ENCODE peak calls at places on chromosomes 1 and 21, in six cellular contexts. Y is pancreas; J is breast epithelium; F is HCT116; R is naive thymus-derived CD4-positive, alpha-beta T cell; E is esophagus squamous epithelium. K is an unnamed sample. For H3K27me3, the result is how much of the 10 kb centered on the place peaks cover.

GRCh38 chr21:35578831-35579470 is 481.4 kb downstream of the SETD4 start:
- DNase-seq in Y (no peak), J (no peak), F (no peak), R (no peak), E (no peak), K (no peak)

GRCh38 chr1:58785424-58786058 is 1.7 kb upstream of the JUN start:
- DNase-seq in Y (peak), J (peak), F (no peak), R (peak), E (no peak), K (no peak)

GRCh38 chr1:99681583-99681982 is 35.7 kb downstream of the PALMD start:
- DNase-seq in Y (no peak), J (no peak), F (no peak), R (no peak), E (no peak), K (no peak)

GRCh38 chr1:244271909-244272308 is 179.8 kb downstream of the ADSS2 start:
- DNase-seq in Y (no peak), J (no peak), F (no peak), R (no peak), E (no peak), K (no peak)

GRCh38 chr1:183841550-183841949 is 36.6 kb downstream of the RGL1 start:
- DNase-seq in Y (no peak), J (no peak), F (no peak), R (no peak), E (no peak), K (no peak)

GRCh38 chr1:62436039-62436465 is 797 bp upstream of the USP1 start:
- DNase-seq in Y (peak), J (no peak), F (no peak), R (peak), E (no peak), K (no peak)

GRCh38 chr21:43681650-43682049 is 22.3 kb downstream of the RRP1B start:
- DNase-seq in Y (no peak), J (no peak), F (no peak), R (no peak), E (no peak), K (no peak)

GRCh38 chr1:121546830-121547680 is 362.3 kb downstream of the SRGAP2C start:
- DNase-seq in Y (no peak), J (no peak), F (no peak), R (no peak), E (no peak), K (peak)

GRCh38 chr1:43421396-43421795 is 31.7 kb downstream of the SZT2 start:
- DNase-seq in Y (no peak), J (no peak), F (no peak), R (no peak), E (no peak), K (no peak)

GRCh38 chr1:206814716-206815341 is 42.5 kb upstream of the IL10 start:
- DNase-seq in Y (no peak), J (no peak), F (no peak), R (no peak), E (no peak), K (peak)

GRCh38 chr1:166839600-166840308 is 479 bp downstream of the POGK start:
- DNase-seq in Y (peak), J (peak), F (no peak), R (peak), E (no peak), K (no peak)

GRCh38 chr1:116514708-116515525 is 55.9 kb downstream of the CD58 start:
- DNase-seq in Y (no peak), J (no peak), F (no peak), R (peak), E (no peak), K (no peak)

GRCh38 chr21:32257952-32258785 is 20.7 kb downstream of the MIS18A start:
- DNase-seq in Y (peak), J (peak), F (peak), R (peak), E (no peak), K (no peak)

GRCh38 chr1:212713465-212714136 is 14.0 kb upstream of the BATF3 start:
- DNase-seq in Y (no peak), J (no peak), F (no peak), R (no peak), E (no peak), K (no peak)

GRCh38 chr1:202796670-202797069 is 11.6 kb downstream of the KDM5B start:
- DNase-seq in Y (no peak), J (no peak), F (no peak), R (no peak), E (no peak), K (no peak)
- H3K27me3 ChIP-seq in Y (under half), J (under half), F (under half), R (under half), E (under half), K (under half)

DNA sequence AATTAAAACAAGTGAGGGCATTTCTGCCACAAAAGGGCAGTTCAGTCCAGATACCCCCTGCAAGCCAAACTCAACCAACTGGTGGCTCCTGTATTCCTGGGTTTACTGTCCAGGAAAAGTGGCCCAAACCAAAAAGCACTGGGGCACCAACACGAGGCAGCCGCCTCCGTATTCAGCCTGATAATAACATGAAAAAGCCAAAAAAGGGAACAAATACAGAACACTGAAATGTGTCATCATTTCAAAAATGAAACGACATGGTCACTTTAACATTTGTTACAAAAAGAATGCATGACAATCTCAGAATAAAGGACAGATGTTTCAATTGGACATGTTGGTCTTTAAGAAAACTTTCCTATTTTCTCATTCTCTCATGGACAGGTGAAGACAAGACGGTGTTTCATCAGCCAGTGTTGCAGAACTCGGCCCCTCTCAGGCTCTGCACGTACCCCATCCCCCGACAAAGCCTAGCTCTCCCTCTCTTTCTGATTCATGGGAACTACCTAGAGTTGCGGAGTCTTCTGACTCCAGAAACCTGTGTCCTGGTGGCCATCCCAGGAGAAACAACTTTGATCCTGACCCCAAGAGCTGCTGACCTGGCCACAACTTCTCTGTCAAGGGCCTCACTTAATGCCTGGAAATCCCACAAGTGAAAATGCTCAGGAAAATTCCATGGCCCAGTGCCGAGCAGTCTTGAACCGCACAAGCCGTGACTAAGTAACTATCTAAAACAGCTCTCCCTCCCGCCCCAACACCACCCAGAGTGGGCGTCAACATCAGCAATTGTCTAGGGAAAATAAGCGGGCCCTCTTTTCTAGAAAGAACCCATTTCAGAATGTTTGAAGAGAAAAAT is 27.1 kb downstream of the ZBTB17 start:
- DNase-seq in Y (peak), J (peak), F (no peak), R (no peak), E (no peak), K (peak)
- H3K4me3 ChIP-seq in Y (no peak), J (peak), F (no peak), R (peak), E (no peak), K (peak)

DNA sequence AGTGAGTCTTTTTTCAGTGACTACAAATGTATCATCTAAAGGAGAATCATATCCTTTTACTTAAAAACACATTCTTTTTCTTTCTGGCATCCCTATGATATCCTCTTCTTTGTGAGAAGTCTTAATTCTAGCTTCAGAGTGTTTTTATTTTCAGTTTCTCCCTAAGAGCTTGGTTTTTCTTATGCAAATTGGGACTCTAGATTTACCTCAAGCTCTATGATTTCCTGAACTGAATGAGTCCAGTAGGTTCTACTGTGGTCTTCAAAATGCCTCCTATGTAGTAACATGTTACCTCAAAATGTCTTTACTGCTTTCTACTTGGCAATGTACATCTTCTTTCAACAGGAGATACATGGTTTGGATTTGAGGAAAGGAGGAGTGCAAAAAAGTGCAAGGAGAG is 148.2 kb upstream of the C21orf91 start:
- DNase-seq in Y (no peak), J (no peak), F (no peak), R (no peak), E (no peak), K (no peak)
- H3K27me3 ChIP-seq in Y (under half), J (under half), F (under half), R (under half), E (under half), K (under half)

GRCh38 chr21:44931137-44931500 is 8.7 kb upstream of the SLX9 start:
- DNase-seq in Y (no peak), J (no peak), F (no peak), R (no peak), E (no peak), K (no peak)
- H3K4me3 ChIP-seq in Y (no peak), J (peak), F (no peak), R (peak), E (peak), K (no peak)